ENCODE peak calls at places on chromosomes 5 and 9, in ten cellular contexts. One of them, this sample, is unnamed.

GRCh38 chr5:37841223-37841622 is 1.4 kb upstream of the GDNF start:
- DNase-seq in amygdala: no peak
- DNase-seq in tibial artery: no peak
- DNase-seq in NT2/D1: no peak
- DNase-seq in hypothalamus: no peak
- DNase-seq in mesenchymal stem cell: no peak
- DNase-seq in T-helper 2 cell: no peak
- DNase-seq in GM03348: no peak
- DNase-seq in activated gamma-delta T cell treated with Interleukin-2 at 50 U/mL for 16 hours: no peak
- DNase-seq in OCI-M1: no peak
- DNase-seq in this sample: no peak

GRCh38 chr5:149840226-149840825 is 104.3 kb downstream of the PDE6A start:
- DNase-seq in amygdala: no peak
- DNase-seq in tibial artery: no peak
- DNase-seq in NT2/D1: no peak
- DNase-seq in hypothalamus: no peak
- DNase-seq in mesenchymal stem cell: no peak
- DNase-seq in T-helper 2 cell: no peak
- DNase-seq in GM03348: no peak
- DNase-seq in activated gamma-delta T cell treated with Interleukin-2 at 50 U/mL for 16 hours: no peak
- DNase-seq in OCI-M1: no peak
- DNase-seq in this sample: no peak

GRCh38 chr5:109394806-109395205 is 15.0 kb downstream of the PJA2 start:
- DNase-seq in amygdala: no peak
- DNase-seq in tibial artery: no peak
- DNase-seq in NT2/D1: no peak
- DNase-seq in hypothalamus: no peak
- DNase-seq in mesenchymal stem cell: no peak
- DNase-seq in T-helper 2 cell: no peak
- DNase-seq in GM03348: no peak
- DNase-seq in activated gamma-delta T cell treated with Interleukin-2 at 50 U/mL for 16 hours: no peak
- DNase-seq in OCI-M1: peak; percentile 29
- DNase-seq in this sample: no peak

GRCh38 chr5:172389578-172390112 is 64.7 kb downstream of the SH3PXD2B start:
- DNase-seq in amygdala: no peak
- DNase-seq in tibial artery: no peak
- DNase-seq in NT2/D1: no peak
- DNase-seq in hypothalamus: no peak
- DNase-seq in mesenchymal stem cell: no peak
- DNase-seq in T-helper 2 cell: no peak
- DNase-seq in GM03348: no peak
- DNase-seq in activated gamma-delta T cell treated with Interleukin-2 at 50 U/mL for 16 hours: no peak
- DNase-seq in OCI-M1: peak; percentile 5
- DNase-seq in this sample: no peak

GRCh38 chr9:74765572-74765971 is 122.1 kb downstream of the TRPM6 start:
- DNase-seq in amygdala: no peak
- DNase-seq in tibial artery: no peak
- DNase-seq in NT2/D1: no peak
- DNase-seq in hypothalamus: no peak
- DNase-seq in mesenchymal stem cell: no peak
- DNase-seq in T-helper 2 cell: no peak
- DNase-seq in GM03348: no peak
- DNase-seq in activated gamma-delta T cell treated with Interleukin-2 at 50 U/mL for 16 hours: no peak
- DNase-seq in OCI-M1: peak; percentile 37
- DNase-seq in this sample: no peak

GRCh38 chr5:58149345-58149744 is 310.5 kb downstream of the PLK2 start:
- DNase-seq in amygdala: no peak
- DNase-seq in tibial artery: no peak
- DNase-seq in NT2/D1: no peak
- DNase-seq in hypothalamus: no peak
- DNase-seq in mesenchymal stem cell: no peak
- DNase-seq in T-helper 2 cell: no peak
- DNase-seq in GM03348: peak; percentile 49
- DNase-seq in activated gamma-delta T cell treated with Interleukin-2 at 50 U/mL for 16 hours: no peak
- DNase-seq in OCI-M1: no peak
- DNase-seq in this sample: peak; percentile 13

GRCh38 chr5:3639175-3639574 is 43.5 kb downstream of the IRX1 start:
- DNase-seq in amygdala: no peak
- DNase-seq in tibial artery: no peak
- DNase-seq in NT2/D1: no peak
- DNase-seq in hypothalamus: no peak
- DNase-seq in mesenchymal stem cell: no peak
- DNase-seq in T-helper 2 cell: no peak
- DNase-seq in GM03348: no peak
- DNase-seq in activated gamma-delta T cell treated with Interleukin-2 at 50 U/mL for 16 hours: no peak
- DNase-seq in OCI-M1: no peak
- DNase-seq in this sample: no peak

GRCh38 chr5:73831066-73831465 is 205.1 kb downstream of the ARHGEF28 start:
- DNase-seq in amygdala: no peak
- DNase-seq in tibial artery: no peak
- DNase-seq in NT2/D1: no peak
- DNase-seq in hypothalamus: no peak
- DNase-seq in mesenchymal stem cell: no peak
- DNase-seq in T-helper 2 cell: no peak
- DNase-seq in GM03348: no peak
- DNase-seq in activated gamma-delta T cell treated with Interleukin-2 at 50 U/mL for 16 hours: no peak
- DNase-seq in OCI-M1: no peak
- DNase-seq in this sample: no peak

GRCh38 chr5:90000351-90000750 is 409.2 kb downstream of the CETN3 start:
- DNase-seq in amygdala: no peak
- DNase-seq in tibial artery: no peak
- DNase-seq in NT2/D1: no peak
- DNase-seq in hypothalamus: no peak
- DNase-seq in mesenchymal stem cell: no peak
- DNase-seq in T-helper 2 cell: no peak
- DNase-seq in GM03348: no peak
- DNase-seq in activated gamma-delta T cell treated with Interleukin-2 at 50 U/mL for 16 hours: no peak
- DNase-seq in OCI-M1: peak; percentile 12
- DNase-seq in this sample: peak; percentile 18

GRCh38 chr5:156929366-156929948 is 33.6 kb downstream of the TIMD4 start:
- DNase-seq in amygdala: no peak
- DNase-seq in tibial artery: no peak
- DNase-seq in NT2/D1: no peak
- DNase-seq in hypothalamus: no peak
- DNase-seq in mesenchymal stem cell: no peak
- DNase-seq in T-helper 2 cell: no peak
- DNase-seq in GM03348: no peak
- DNase-seq in activated gamma-delta T cell treated with Interleukin-2 at 50 U/mL for 16 hours: no peak
- DNase-seq in OCI-M1: no peak
- DNase-seq in this sample: no peak

GRCh38 chr5:135560858-135561257 is 17.9 kb downstream of the CXCL14 start:
- DNase-seq in amygdala: peak; percentile 76
- DNase-seq in tibial artery: peak; percentile 78
- DNase-seq in NT2/D1: peak; percentile 71
- DNase-seq in hypothalamus: peak; percentile 37
- DNase-seq in mesenchymal stem cell: peak; percentile 71
- DNase-seq in T-helper 2 cell: no peak
- DNase-seq in GM03348: peak; percentile 90
- DNase-seq in activated gamma-delta T cell treated with Interleukin-2 at 50 U/mL for 16 hours: peak; percentile 36
- DNase-seq in OCI-M1: peak; percentile 93
- DNase-seq in this sample: peak; percentile 78

GRCh38 chr9:127884427-127884911 is 7.0 kb upstream of the AK1 start:
- DNase-seq in amygdala: no peak
- DNase-seq in tibial artery: peak; percentile 81
- DNase-seq in NT2/D1: no peak
- DNase-seq in hypothalamus: no peak
- DNase-seq in mesenchymal stem cell: no peak
- DNase-seq in T-helper 2 cell: no peak
- DNase-seq in GM03348: no peak
- DNase-seq in activated gamma-delta T cell treated with Interleukin-2 at 50 U/mL for 16 hours: no peak
- DNase-seq in OCI-M1: peak; percentile 20
- DNase-seq in this sample: peak; percentile 75

GRCh38 chr5:91224969-91225368 is 158.1 kb downstream of the ARRDC3 start:
- DNase-seq in amygdala: no peak
- DNase-seq in tibial artery: no peak
- DNase-seq in NT2/D1: no peak
- DNase-seq in hypothalamus: no peak
- DNase-seq in mesenchymal stem cell: no peak
- DNase-seq in T-helper 2 cell: no peak
- DNase-seq in GM03348: no peak
- DNase-seq in activated gamma-delta T cell treated with Interleukin-2 at 50 U/mL for 16 hours: no peak
- DNase-seq in OCI-M1: no peak
- DNase-seq in this sample: peak; percentile 62

GRCh38 chr9:75964431-75964830 is 74.0 kb downstream of the PCSK5 start:
- DNase-seq in amygdala: no peak
- DNase-seq in tibial artery: no peak
- DNase-seq in NT2/D1: no peak
- DNase-seq in hypothalamus: no peak
- DNase-seq in mesenchymal stem cell: no peak
- DNase-seq in T-helper 2 cell: no peak
- DNase-seq in GM03348: no peak
- DNase-seq in activated gamma-delta T cell treated with Interleukin-2 at 50 U/mL for 16 hours: no peak
- DNase-seq in OCI-M1: no peak
- DNase-seq in this sample: no peak

GRCh38 chr5:88663793-88664216 is 219.2 kb downstream of the MEF2C start:
- DNase-seq in amygdala: no peak
- DNase-seq in tibial artery: no peak
- DNase-seq in NT2/D1: no peak
- DNase-seq in hypothalamus: no peak
- DNase-seq in mesenchymal stem cell: no peak
- DNase-seq in T-helper 2 cell: no peak
- DNase-seq in GM03348: no peak
- DNase-seq in activated gamma-delta T cell treated with Interleukin-2 at 50 U/mL for 16 hours: no peak
- DNase-seq in OCI-M1: no peak
- DNase-seq in this sample: peak; percentile 8

GRCh38 chr5:152306386-152306785 is 98.7 kb downstream of the NMUR2 start:
- DNase-seq in amygdala: no peak
- DNase-seq in tibial artery: no peak
- DNase-seq in NT2/D1: no peak
- DNase-seq in hypothalamus: no peak
- DNase-seq in mesenchymal stem cell: no peak
- DNase-seq in T-helper 2 cell: no peak
- DNase-seq in GM03348: no peak
- DNase-seq in activated gamma-delta T cell treated with Interleukin-2 at 50 U/mL for 16 hours: no peak
- DNase-seq in OCI-M1: no peak
- DNase-seq in this sample: peak; percentile 28

GRCh38 chr9:131358438-131359029 is 35.4 kb upstream of the PRRC2B start:
- DNase-seq in amygdala: no peak
- DNase-seq in tibial artery: no peak
- DNase-seq in NT2/D1: no peak
- DNase-seq in hypothalamus: no peak
- DNase-seq in mesenchymal stem cell: no peak
- DNase-seq in T-helper 2 cell: no peak
- DNase-seq in GM03348: no peak
- DNase-seq in activated gamma-delta T cell treated with Interleukin-2 at 50 U/mL for 16 hours: peak; percentile 43
- DNase-seq in OCI-M1: no peak
- DNase-seq in this sample: no peak

GRCh38 chr9:77975023-77975422 is 56.6 kb downstream of the GNAQ start:
- DNase-seq in amygdala: no peak
- DNase-seq in tibial artery: no peak
- DNase-seq in NT2/D1: no peak
- DNase-seq in hypothalamus: no peak
- DNase-seq in mesenchymal stem cell: no peak
- DNase-seq in T-helper 2 cell: no peak
- DNase-seq in GM03348: no peak
- DNase-seq in activated gamma-delta T cell treated with Interleukin-2 at 50 U/mL for 16 hours: no peak
- DNase-seq in OCI-M1: no peak
- DNase-seq in this sample: no peak

GRCh38 chr5:151570512-151571269 is 20.4 kb downstream of the FAT2 start:
- DNase-seq in amygdala: no peak
- DNase-seq in tibial artery: no peak
- DNase-seq in NT2/D1: no peak
- DNase-seq in hypothalamus: no peak
- DNase-seq in mesenchymal stem cell: no peak
- DNase-seq in T-helper 2 cell: no peak
- DNase-seq in GM03348: no peak
- DNase-seq in activated gamma-delta T cell treated with Interleukin-2 at 50 U/mL for 16 hours: no peak
- DNase-seq in OCI-M1: no peak
- DNase-seq in this sample: no peak

GRCh38 chr9:125997510-125997823 is 250.3 kb downstream of the PBX3 start:
- DNase-seq in amygdala: no peak
- DNase-seq in tibial artery: no peak
- DNase-seq in NT2/D1: no peak
- DNase-seq in hypothalamus: no peak
- DNase-seq in mesenchymal stem cell: no peak
- DNase-seq in T-helper 2 cell: no peak
- DNase-seq in GM03348: no peak
- DNase-seq in activated gamma-delta T cell treated with Interleukin-2 at 50 U/mL for 16 hours: no peak
- DNase-seq in OCI-M1: no peak
- DNase-seq in this sample: peak; percentile 96

GRCh38 chr9:134335095-134335489 is 8.8 kb downstream of the RXRA start:
- DNase-seq in amygdala: no peak
- DNase-seq in tibial artery: no peak
- DNase-seq in NT2/D1: no peak
- DNase-seq in hypothalamus: no peak
- DNase-seq in mesenchymal stem cell: peak; percentile 50
- DNase-seq in T-helper 2 cell: no peak
- DNase-seq in GM03348: no peak
- DNase-seq in activated gamma-delta T cell treated with Interleukin-2 at 50 U/mL for 16 hours: no peak
- DNase-seq in OCI-M1: no peak
- DNase-seq in this sample: no peak

GRCh38 chr5:175460126-175460525 is 16.1 kb upstream of the DRD1 start:
- DNase-seq in amygdala: no peak
- DNase-seq in tibial artery: no peak
- DNase-seq in NT2/D1: no peak
- DNase-seq in hypothalamus: no peak
- DNase-seq in mesenchymal stem cell: no peak
- DNase-seq in T-helper 2 cell: no peak
- DNase-seq in GM03348: peak; percentile 36
- DNase-seq in activated gamma-delta T cell treated with Interleukin-2 at 50 U/mL for 16 hours: no peak
- DNase-seq in OCI-M1: peak; percentile 37
- DNase-seq in this sample: peak; percentile 46

GRCh38 chr5:15463231-15463630 is 36.7 kb upstream of the FBXL7 start:
- DNase-seq in amygdala: no peak
- DNase-seq in tibial artery: no peak
- DNase-seq in NT2/D1: peak; percentile 5
- DNase-seq in hypothalamus: no peak
- DNase-seq in mesenchymal stem cell: peak; percentile 32
- DNase-seq in T-helper 2 cell: no peak
- DNase-seq in GM03348: peak; percentile 24
- DNase-seq in activated gamma-delta T cell treated with Interleukin-2 at 50 U/mL for 16 hours: no peak
- DNase-seq in OCI-M1: peak; percentile 13
- DNase-seq in this sample: peak; percentile 60

GRCh38 chr5:9207820-9208418 is 338.0 kb downstream of the SEMA5A start:
- DNase-seq in amygdala: no peak
- DNase-seq in tibial artery: no peak
- DNase-seq in NT2/D1: peak; percentile 13
- DNase-seq in hypothalamus: no peak
- DNase-seq in mesenchymal stem cell: peak; percentile 74
- DNase-seq in T-helper 2 cell: no peak
- DNase-seq in GM03348: peak; percentile 43
- DNase-seq in activated gamma-delta T cell treated with Interleukin-2 at 50 U/mL for 16 hours: no peak
- DNase-seq in OCI-M1: peak; percentile 74
- DNase-seq in this sample: peak; percentile 75

GRCh38 chr9:6884101-6884500 is 126.3 kb downstream of the KDM4C start:
- DNase-seq in amygdala: no peak
- DNase-seq in tibial artery: no peak
- DNase-seq in NT2/D1: no peak
- DNase-seq in hypothalamus: no peak
- DNase-seq in mesenchymal stem cell: no peak
- DNase-seq in T-helper 2 cell: no peak
- DNase-seq in GM03348: no peak
- DNase-seq in activated gamma-delta T cell treated with Interleukin-2 at 50 U/mL for 16 hours: no peak
- DNase-seq in OCI-M1: no peak
- DNase-seq in this sample: no peak

GRCh38 chr9:4866239-4866969 is 73.7 kb downstream of the RCL1 start:
- DNase-seq in amygdala: no peak
- DNase-seq in tibial artery: no peak
- DNase-seq in NT2/D1: no peak
- DNase-seq in hypothalamus: no peak
- DNase-seq in mesenchymal stem cell: no peak
- DNase-seq in T-helper 2 cell: no peak
- DNase-seq in GM03348: no peak
- DNase-seq in activated gamma-delta T cell treated with Interleukin-2 at 50 U/mL for 16 hours: no peak
- DNase-seq in OCI-M1: peak; percentile 90
- DNase-seq in this sample: no peak

GRCh38 chr9:137064027-137064879 is 6.1 kb downstream of the SAPCD2 start:
- DNase-seq in amygdala: peak; percentile 22
- DNase-seq in tibial artery: no peak
- DNase-seq in NT2/D1: no peak
- DNase-seq in hypothalamus: peak; percentile 21
- DNase-seq in mesenchymal stem cell: peak; percentile 36
- DNase-seq in T-helper 2 cell: peak; percentile 43
- DNase-seq in GM03348: peak; percentile 85
- DNase-seq in activated gamma-delta T cell treated with Interleukin-2 at 50 U/mL for 16 hours: peak; percentile 57
- DNase-seq in OCI-M1: peak; percentile 68
- DNase-seq in this sample: no peak

GRCh38 chr5:16849821-16850220 is 86.3 kb downstream of the MYO10 start:
- DNase-seq in amygdala: no peak
- DNase-seq in tibial artery: no peak
- DNase-seq in NT2/D1: no peak
- DNase-seq in hypothalamus: no peak
- DNase-seq in mesenchymal stem cell: no peak
- DNase-seq in T-helper 2 cell: no peak
- DNase-seq in GM03348: no peak
- DNase-seq in activated gamma-delta T cell treated with Interleukin-2 at 50 U/mL for 16 hours: no peak
- DNase-seq in OCI-M1: no peak
- DNase-seq in this sample: no peak